ENCODE peak calls at places on chromosome 2, in ten cellular contexts. S is iPS-NIHi11; K is stimulated activated CD4-positive, alpha-beta T cell treated with anti-CD3 and anti-CD28 coated beads, Interleukin-12 subunit alpha, Interleukin-12 subunit beta, amount 100 ng/mL, for 4 hours; F is stimulated activated CD8-positive, alpha-beta memory T cell treated with anti-CD3 and anti-CD28 coated beads, Interleukin-7, amount 100 ng/mL, for 1 hour; D is HuH-7; U is NCI-H1930; C is astrocyte of the hippocampus; M is SK-N-SH; R is naive thymus-derived CD4-positive, alpha-beta T cell; E is Calu3. V is an unnamed sample.
A peak's percentile ranks its signal among the peaks of the same experiment; 100 is the strongest.

GRCh38 chr2:134791606-134792005 is 46.8 kb upstream of the ACMSD start:
- DNase-seq in U (no peak), K (no peak), S (no peak), C (peak; percentile 21), D (no peak), R (no peak), F (no peak), M (no peak), E (no peak), V (no peak)

GRCh38 chr2:175003875-175004729 is 1.1 kb downstream of the CHN1 start:
- DNase-seq in E (no peak), M (no peak), F (no peak), K (no peak), U (no peak), R (no peak), S (peak; percentile 66), C (peak; percentile 47), D (peak; percentile 42), V (no peak)

GRCh38 chr2:24566209-24566608 is 75.2 kb downstream of the NCOA1 start:
- DNase-seq in E (no peak), M (no peak), D (no peak), S (no peak), R (no peak), U (no peak), C (no peak), F (no peak), K (no peak), V (no peak)

GRCh38 chr2:216385478-216385877 is 13.2 kb upstream of the MARCHF4 start:
- DNase-seq in C (no peak), U (no peak), E (no peak), K (no peak), F (no peak), M (no peak), S (no peak), R (no peak), D (no peak), V (no peak)

GRCh38 chr2:31398881-31399280 is 15.7 kb downstream of the XDH start:
- DNase-seq in F (no peak), E (no peak), U (no peak), R (no peak), K (no peak), C (no peak), D (no peak), M (no peak), S (no peak), V (no peak)

GRCh38 chr2:16268301-16269000 is 328.1 kb downstream of the MYCN start:
- DNase-seq in C (no peak), D (no peak), R (no peak), M (no peak), F (no peak), K (no peak), E (no peak), S (no peak), U (no peak), V (no peak)

GRCh38 chr2:105712166-105712915 is 32.4 kb upstream of the NCK2 start:
- DNase-seq in D (no peak), U (no peak), S (no peak), M (no peak), K (no peak), F (no peak), E (no peak), R (no peak), C (peak; percentile 14), V (no peak)

GRCh38 chr2:164593541-164593940 is 27.7 kb downstream of the GRB14 start:
- DNase-seq in C (no peak), E (no peak), R (no peak), M (no peak), S (peak; percentile 37), F (no peak), D (no peak), U (no peak), K (no peak), V (no peak)

GRCh38 chr2:136375017-136375901 is 257.3 kb upstream of the CXCR4 start:
- DNase-seq in C (no peak), F (no peak), D (no peak), S (no peak), M (no peak), U (no peak), R (no peak), K (no peak), E (no peak), V (no peak)

GRCh38 chr2:57943271-57943670 is 103.3 kb upstream of the VRK2 start:
- DNase-seq in C (peak; percentile 34), D (no peak), R (no peak), M (no peak), U (no peak), K (no peak), F (no peak), E (no peak), S (no peak), V (no peak)

V was measured in CD4-positive, alpha-beta memory T cell.